ENCODE peak calls at places on chromosome 10, in eight cellular contexts. W is pancreas, O is lung, G is breast epithelium, S is cardiac muscle cell, R is endodermal cell, U is fibroblast of lung, Z is psoas muscle. V is an unnamed sample.
A peak's percentile ranks its signal among the peaks of the same experiment; 100 is the strongest.

GRCh38 chr10:75021851-75022250 is 89.6 kb upstream of the SAMD8 start:
- DNase-seq in S (no peak), O (no peak), W (peak; percentile 67), U (no peak), Z (no peak), G (no peak), R (no peak), V (no peak)

GRCh38 chr10:70573599-70574506 is 28.7 kb downstream of the PRF1 start:
- DNase-seq in G (no peak), U (no peak), R (no peak), O (no peak), Z (no peak), W (no peak), S (no peak), V (no peak)

GRCh38 chr10:52645435-52645776 is 127.2 kb downstream of the MBL2 start:
- DNase-seq in S (no peak), G (no peak), W (no peak), U (no peak), O (no peak), Z (no peak), R (peak; percentile 53), V (no peak)

GRCh38 chr10:59524373-59524772 is 162.0 kb upstream of the FAM13C start:
- DNase-seq in S (no peak), Z (no peak), O (no peak), G (no peak), R (no peak), U (no peak), W (no peak), V (no peak)

GRCh38 chr10:88994034-88994433 is 3.4 kb downstream of the FAS start:
- DNase-seq in R (no peak), S (no peak), U (peak; percentile 72), O (no peak), G (no peak), W (no peak), Z (no peak), V (no peak)

GRCh38 chr10:7856685-7857084 is 38.4 kb downstream of the TAF3 start:
- DNase-seq in W (no peak), Z (no peak), G (no peak), S (no peak), R (no peak), U (peak; percentile 6), O (no peak), V (no peak)

GRCh38 chr10:102421645-102422585 is 1.3 kb downstream of the FBXL15 start:
- DNase-seq in W (peak; percentile 76), Z (peak; percentile 69), R (peak; percentile 82), G (no peak), O (peak; percentile 72), U (no peak), S (peak; percentile 48), V (no peak)

GRCh38 chr10:114780610-114781184 is 40.9 kb upstream of the FHIP2A start:
- DNase-seq in G (no peak), S (no peak), R (peak; percentile 50), U (no peak), W (no peak), O (no peak), Z (no peak), V (no peak)

GRCh38 chr10:102112210-102112817 is 7.9 kb downstream of the LDB1 start:
- DNase-seq in O (no peak), W (no peak), R (peak; percentile 67), G (no peak), U (no peak), S (no peak), Z (no peak), V (no peak)

GRCh38 chr10:35643151-35643975 is 1.3 kb upstream of the FZD8 start:
- DNase-seq in O (peak; percentile 65), U (peak; percentile 59), W (peak; percentile 65), R (peak; percentile 89), G (peak; percentile 56), Z (peak; percentile 84), S (peak; percentile 87), V (peak; percentile 27)

GRCh38 chr10:71038921-71039320 is 150.6 kb upstream of the PCBD1 start:
- DNase-seq in U (no peak), S (no peak), G (no peak), O (no peak), Z (no peak), W (no peak), R (no peak), V (no peak)

GRCh38 chr10:76998451-76998850 is 639.2 kb downstream of the KCNMA1 start:
- DNase-seq in R (no peak), W (no peak), U (peak; percentile 23), S (no peak), O (no peak), G (no peak), Z (no peak), V (no peak)

GRCh38 chr10:11757820-11758463 is 15.8 kb downstream of the ECHDC3 start:
- DNase-seq in S (peak; percentile 89), Z (peak; percentile 93), R (peak; percentile 96), W (peak; percentile 91), O (peak; percentile 86), G (peak; percentile 87), U (peak; percentile 76), V (peak; percentile 67)

GRCh38 chr10:95864906-95865813 is 42.6 kb upstream of the CC2D2B start:
- DNase-seq in O (peak; percentile 30), Z (no peak), S (peak; percentile 61), G (no peak), U (peak; percentile 75), R (peak; percentile 79), W (peak; percentile 13), V (no peak)

GRCh38 chr10:22252286-22252800 is 34.5 kb upstream of the EBLN1 start:
- DNase-seq in S (peak; percentile 44), W (peak; percentile 46), U (peak; percentile 60), Z (peak; percentile 84), R (peak; percentile 75), O (peak; percentile 49), G (peak; percentile 60), V (no peak)

GRCh38 chr10:86763404-86763803 is 7.0 kb downstream of the BMPR1A start:
- DNase-seq in G (no peak), W (no peak), S (no peak), U (no peak), R (no peak), Z (no peak), O (no peak), V (no peak)

GRCh38 chr10:113293167-113293566 is 259.7 kb upstream of the HABP2 start:
- DNase-seq in R (no peak), G (no peak), Z (no peak), O (no peak), W (no peak), U (no peak), S (no peak), V (no peak)

GRCh38 chr10:227014-227413 is 91.8 kb downstream of the ZMYND11 start:
- DNase-seq in Z (no peak), W (no peak), O (no peak), S (no peak), R (no peak), U (peak; percentile 13), G (no peak), V (no peak)
- H3K4me3 ChIP-seq in Z (no peak overlapping the region), W (no peak overlapping the region), O (no peak overlapping the region), S (no peak overlapping the region), R (no peak overlapping the region), U (no peak overlapping the region), G (no peak overlapping the region), V (no peak overlapping the region)

GRCh38 chr10:1205450-1206030 is 149.4 kb downstream of the WDR37 start:
- DNase-seq in Z (no peak), R (no peak), O (no peak), U (no peak), W (no peak), G (no peak), S (no peak), V (no peak)
- H3K9me3 ChIP-seq in Z (no peaks in the 10 kb centered on the region), R (no peaks in the 10 kb centered on the region), O (no peaks in the 10 kb centered on the region), U (no peaks in the 10 kb centered on the region), W (no peaks in the 10 kb centered on the region), G (no peaks in the 10 kb centered on the region), S (no peaks in the 10 kb centered on the region), V (no peaks in the 10 kb centered on the region)

GRCh38 chr10:79247373-79248137 is 99.7 kb upstream of the PPIF start:
- DNase-seq in U (no peak), S (no peak), W (no peak), Z (no peak), R (no peak), G (no peak), O (no peak), V (no peak)

GRCh38 chr10:79246606-79247275 is 100.5 kb upstream of the PPIF start:
- DNase-seq in U (peak; percentile 47), O (no peak), S (no peak), Z (peak; percentile 82), W (peak; percentile 37), R (no peak), G (no peak), V (no peak)

GRCh38 chr10:79248341-79248931 is 98.8 kb upstream of the PPIF start:
- DNase-seq in G (no peak), O (no peak), S (no peak), R (no peak), W (no peak), Z (peak; percentile 70), U (peak; percentile 65), V (no peak)

GRCh38 chr10:79250259-79250658 is 97.0 kb upstream of the PPIF start:
- DNase-seq in U (no peak), O (peak; percentile 60), R (no peak), Z (peak; percentile 64), G (no peak), W (no peak), S (no peak), V (no peak)

GRCh38 chr10:79249156-79250121 is 97.8 kb upstream of the PPIF start:
- DNase-seq in R (no peak), O (no peak), Z (no peak), U (no peak), S (no peak), W (no peak), G (no peak), V (no peak)
- H3K27ac ChIP-seq in R (no peak overlapping the region), O (no peak overlapping the region), Z (no peak overlapping the region), U (no peak overlapping the region), S (no peak overlapping the region), W (peak overlapping the region; percentile 81), G (peak overlapping the region; percentile 84), V (peak overlapping the region; percentile 98)

DNA sequence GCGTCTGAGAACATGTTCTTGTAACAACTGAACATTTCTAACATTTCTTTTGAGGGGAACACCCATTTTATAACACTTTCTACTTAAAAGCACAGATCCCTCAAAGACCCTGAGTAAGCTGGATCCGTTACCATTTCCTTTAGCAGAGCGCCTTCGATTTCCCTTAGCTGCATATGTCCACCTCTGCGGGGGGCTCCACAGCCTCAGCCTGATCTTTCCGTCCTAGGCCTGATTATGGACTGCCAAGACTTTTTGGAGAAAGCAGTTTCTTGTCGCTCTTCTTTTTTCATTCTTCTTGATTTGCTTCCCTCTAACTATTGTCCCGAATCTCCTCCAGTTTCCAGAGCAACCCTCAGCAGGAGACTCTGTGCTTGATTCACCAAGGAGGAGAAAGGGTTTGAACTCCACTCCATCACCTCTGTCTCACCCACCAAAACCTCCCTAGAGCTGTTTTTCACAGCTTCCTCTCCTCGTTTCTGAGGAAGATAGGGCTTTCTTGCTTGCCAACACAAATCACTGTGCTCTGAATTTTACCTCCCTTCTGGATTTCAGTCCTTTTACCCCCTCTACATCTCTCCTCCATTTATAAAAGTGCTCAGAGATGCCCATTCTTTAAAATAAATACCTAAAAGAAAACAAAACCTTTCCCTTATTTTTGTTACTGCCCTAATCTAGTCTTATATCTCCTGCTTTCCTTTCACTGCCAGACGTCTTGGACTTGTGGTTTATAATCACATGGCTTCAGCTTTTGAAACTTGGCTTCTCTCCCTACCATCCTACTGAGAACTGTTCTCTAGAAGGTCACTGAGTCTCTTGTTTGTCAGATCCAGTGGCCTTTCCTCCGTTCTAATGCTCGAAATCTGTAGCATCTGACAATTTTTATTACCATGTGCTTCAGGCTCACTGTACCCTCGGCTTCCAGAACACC is 30.5 kb upstream of the ZRANB1 start:
- DNase-seq in S (no peak), U (peak; percentile 78), G (peak; percentile 9), R (no peak), Z (no peak), O (no peak), W (no peak), V (no peak)
- H3K4me3 ChIP-seq in S (no peak overlapping the region), U (no peak overlapping the region), G (no peak overlapping the region), R (no peak overlapping the region), Z (no peak overlapping the region), O (no peak overlapping the region), W (no peak overlapping the region), V (peak overlapping the region; percentile 46)

GRCh38 chr10:131678171-131678570 is 222.6 kb upstream of the PPP2R2D start:
- DNase-seq in U (no peak), S (no peak), R (no peak), G (no peak), Z (no peak), W (no peak), O (no peak), V (no peak)
- H3K9me3 ChIP-seq in U (no peaks in the 10 kb centered on the region), S (no peaks in the 10 kb centered on the region), R (no peaks in the 10 kb centered on the region), G (peaks cover 18% of the 10 kb centered on the region), Z (no peaks in the 10 kb centered on the region), W (no peaks in the 10 kb centered on the region), O (no peaks in the 10 kb centered on the region), V (no peaks in the 10 kb centered on the region)